ENCODE peak calls at places on chromosomes 11 and 22, in six cellular contexts. One of them, this sample, is unnamed.

GRCh38 chr11:120977470-120977869 is 46.4 kb upstream of the TBCEL start:
- DNase-seq in H1: no peak
- DNase-seq in stomach: no peak
- DNase-seq in HCT116: no peak
- DNase-seq in HL-60: no peak
- DNase-seq in SK-N-SH: no peak
- DNase-seq in this sample: no peak

GRCh38 chr11:111845256-111846028 is 25.9 kb downstream of the ALG9 start:
- DNase-seq in H1: no peak
- DNase-seq in stomach: no peak
- DNase-seq in HCT116: no peak
- DNase-seq in HL-60: peak
- DNase-seq in SK-N-SH: no peak
- DNase-seq in this sample: no peak

GRCh38 chr11:111561801-111562325 is 21.3 kb downstream of the LAYN start:
- DNase-seq in H1: no peak
- DNase-seq in stomach: no peak
- DNase-seq in HCT116: no peak
- DNase-seq in HL-60: no peak
- DNase-seq in SK-N-SH: no peak
- DNase-seq in this sample: no peak

GRCh38 chr11:44219830-44220778 is 89.8 kb downstream of the ALX4 start:
- DNase-seq in H1: no peak
- DNase-seq in stomach: no peak
- DNase-seq in HCT116: no peak
- DNase-seq in HL-60: no peak
- DNase-seq in SK-N-SH: no peak
- DNase-seq in this sample: no peak

GRCh38 chr22:49658902-49659280 is 168.8 kb downstream of the BRD1 start:
- DNase-seq in H1: no peak
- DNase-seq in stomach: no peak
- DNase-seq in HCT116: no peak
- DNase-seq in HL-60: no peak
- DNase-seq in SK-N-SH: no peak
- DNase-seq in this sample: no peak

GRCh38 chr11:124069429-124070401 is 28.6 kb upstream of the OR10G7 start:
- DNase-seq in H1: peak
- DNase-seq in stomach: no peak
- DNase-seq in HCT116: peak
- DNase-seq in HL-60: peak
- DNase-seq in SK-N-SH: peak
- DNase-seq in this sample: no peak

GRCh38 chr11:108853864-108854263 is 189.0 kb downstream of the DDX10 start:
- DNase-seq in H1: no peak
- DNase-seq in stomach: no peak
- DNase-seq in HCT116: no peak
- DNase-seq in HL-60: no peak
- DNase-seq in SK-N-SH: no peak
- DNase-seq in this sample: no peak

GRCh38 chr11:94036096-94036495 is 14.9 kb downstream of the HEPHL1 start:
- DNase-seq in H1: no peak
- DNase-seq in stomach: no peak
- DNase-seq in HCT116: no peak
- DNase-seq in HL-60: no peak
- DNase-seq in SK-N-SH: no peak
- DNase-seq in this sample: no peak

GRCh38 chr22:24875862-24876506 is 70.0 kb downstream of the SGSM1 start:
- DNase-seq in H1: peak
- DNase-seq in stomach: no peak
- DNase-seq in HCT116: no peak
- DNase-seq in HL-60: no peak
- DNase-seq in SK-N-SH: no peak
- DNase-seq in this sample: no peak

GRCh38 chr11:66297610-66298009 is 5.9 kb downstream of the TMEM151A start:
- DNase-seq in H1: no peak
- DNase-seq in stomach: no peak
- DNase-seq in HCT116: no peak
- DNase-seq in HL-60: no peak
- DNase-seq in SK-N-SH: no peak
- DNase-seq in this sample: no peak

GRCh38 chr22:50729391-50730012 is 8.5 kb upstream of the ACR start:
- DNase-seq in H1: no peak
- DNase-seq in stomach: no peak
- DNase-seq in HCT116: no peak
- DNase-seq in HL-60: no peak
- DNase-seq in SK-N-SH: no peak
- DNase-seq in this sample: no peak

GRCh38 chr22:41367680-41368542 is 13.8 kb upstream of the TEF start:
- DNase-seq in H1: no peak
- DNase-seq in stomach: peak
- DNase-seq in HCT116: no peak
- DNase-seq in HL-60: peak
- DNase-seq in SK-N-SH: no peak
- DNase-seq in this sample: peak

GRCh38 chr11:35029979-35030378 is 109.0 kb upstream of the CD44 start:
- DNase-seq in H1: no peak
- DNase-seq in stomach: no peak
- DNase-seq in HCT116: no peak
- DNase-seq in HL-60: no peak
- DNase-seq in SK-N-SH: no peak
- DNase-seq in this sample: no peak

GRCh38 chr22:31393890-31394289 is 5.5 kb upstream of the DRG1 start:
- DNase-seq in H1: no peak
- DNase-seq in stomach: no peak
- DNase-seq in HCT116: no peak
- DNase-seq in HL-60: no peak
- DNase-seq in SK-N-SH: no peak
- DNase-seq in this sample: no peak

GRCh38 chr11:72012897-72013721 is 14.4 kb downstream of the IL18BP start:
- DNase-seq in H1: no peak
- DNase-seq in stomach: peak
- DNase-seq in HCT116: no peak
- DNase-seq in HL-60: no peak
- DNase-seq in SK-N-SH: no peak
- DNase-seq in this sample: peak

GRCh38 chr11:61637287-61637686 is 42.9 kb upstream of the DAGLA start:
- DNase-seq in H1: no peak
- DNase-seq in stomach: no peak
- DNase-seq in HCT116: no peak
- DNase-seq in HL-60: no peak
- DNase-seq in SK-N-SH: no peak
- DNase-seq in this sample: no peak

GRCh38 chr11:57402188-57403066 is 12.0 kb upstream of the PRG2 start:
- DNase-seq in H1: no peak
- DNase-seq in stomach: no peak
- DNase-seq in HCT116: peak
- DNase-seq in HL-60: no peak
- DNase-seq in SK-N-SH: no peak
- DNase-seq in this sample: no peak

GRCh38 chr11:132058211-132058772 is 687.9 kb downstream of the NTM start:
- DNase-seq in H1: no peak
- DNase-seq in stomach: no peak
- DNase-seq in HCT116: no peak
- DNase-seq in HL-60: peak
- DNase-seq in SK-N-SH: no peak
- DNase-seq in this sample: no peak

GRCh38 chr22:43396934-43397457 is 14.8 kb upstream of the MPPED1 start:
- DNase-seq in H1: no peak
- DNase-seq in stomach: peak
- DNase-seq in HCT116: no peak
- DNase-seq in HL-60: no peak
- DNase-seq in SK-N-SH: no peak
- DNase-seq in this sample: no peak

GRCh38 chr11:33670250-33671011 is 30.2 kb downstream of the C11orf91 start:
- DNase-seq in H1: no peak
- DNase-seq in stomach: no peak
- DNase-seq in HCT116: no peak
- DNase-seq in HL-60: no peak
- DNase-seq in SK-N-SH: no peak
- DNase-seq in this sample: no peak

DNA sequence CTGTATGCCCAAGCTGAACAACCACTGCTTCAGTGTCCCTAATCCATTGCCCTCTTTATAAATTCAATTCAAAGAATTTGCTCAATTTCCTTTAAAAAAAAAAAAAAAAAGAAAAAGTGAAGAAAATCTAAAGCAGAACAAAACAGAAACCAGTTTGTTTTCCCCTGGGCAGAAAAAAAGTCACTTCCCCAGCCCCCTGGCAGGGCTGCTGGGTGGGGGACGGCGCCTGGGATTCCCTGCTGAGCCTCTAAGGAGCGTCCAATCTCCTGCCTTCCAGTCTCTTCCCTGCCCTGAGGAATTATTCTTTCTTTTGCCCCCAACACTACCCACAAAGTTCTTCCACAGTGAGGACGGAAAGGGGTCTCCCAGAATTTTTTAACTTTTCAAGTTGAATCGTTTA is 23.9 kb downstream of the DKK3 start:
- DNase-seq in H1: no peak
- DNase-seq in stomach: no peak
- DNase-seq in HCT116: no peak
- DNase-seq in HL-60: no peak
- DNase-seq in SK-N-SH: no peak
- DNase-seq in this sample: no peak
- H3K27ac ChIP-seq in H1: no peak
- H3K27ac ChIP-seq in stomach: no peak
- H3K27ac ChIP-seq in HCT116: no peak
- H3K27ac ChIP-seq in HL-60: no peak
- H3K27ac ChIP-seq in SK-N-SH: peak
- H3K27ac ChIP-seq in this sample: no peak

GRCh38 chr11:88507771-88508557 is 170.4 kb upstream of the CTSC start:
- DNase-seq in H1: no peak
- DNase-seq in stomach: no peak
- DNase-seq in HCT116: no peak
- DNase-seq in HL-60: no peak
- DNase-seq in SK-N-SH: no peak
- DNase-seq in this sample: no peak
- TF ChIP-seq POLR2AphosphoS5 in H1: no peak
- TF ChIP-seq POLR2AphosphoS5 in stomach: no peak
- TF ChIP-seq POLR2AphosphoS5 in HCT116: no peak
- TF ChIP-seq POLR2AphosphoS5 in HL-60: no peak
- TF ChIP-seq POLR2AphosphoS5 in SK-N-SH: no peak
- TF ChIP-seq POLR2AphosphoS5 in this sample: no peak

GRCh38 chr11:12087075-12087775 is 23.2 kb upstream of the MICAL2 start:
- DNase-seq in H1: no peak
- DNase-seq in stomach: no peak
- DNase-seq in HCT116: peak
- DNase-seq in HL-60: no peak
- DNase-seq in SK-N-SH: no peak
- DNase-seq in this sample: no peak

GRCh38 chr11:12089041-12089440 is 21.3 kb upstream of the MICAL2 start:
- DNase-seq in H1: no peak
- DNase-seq in stomach: no peak
- DNase-seq in HCT116: no peak
- DNase-seq in HL-60: no peak
- DNase-seq in SK-N-SH: no peak
- DNase-seq in this sample: no peak

GRCh38 chr11:12089473-12089872 is 20.9 kb upstream of the MICAL2 start:
- DNase-seq in H1: no peak
- DNase-seq in stomach: no peak
- DNase-seq in HCT116: no peak
- DNase-seq in HL-60: no peak
- DNase-seq in SK-N-SH: no peak
- DNase-seq in this sample: no peak

GRCh38 chr11:12088047-12088481 is 22.3 kb upstream of the MICAL2 start:
- DNase-seq in H1: no peak
- DNase-seq in stomach: no peak
- DNase-seq in HCT116: no peak
- DNase-seq in HL-60: no peak
- DNase-seq in SK-N-SH: no peak
- DNase-seq in this sample: peak

DNA sequence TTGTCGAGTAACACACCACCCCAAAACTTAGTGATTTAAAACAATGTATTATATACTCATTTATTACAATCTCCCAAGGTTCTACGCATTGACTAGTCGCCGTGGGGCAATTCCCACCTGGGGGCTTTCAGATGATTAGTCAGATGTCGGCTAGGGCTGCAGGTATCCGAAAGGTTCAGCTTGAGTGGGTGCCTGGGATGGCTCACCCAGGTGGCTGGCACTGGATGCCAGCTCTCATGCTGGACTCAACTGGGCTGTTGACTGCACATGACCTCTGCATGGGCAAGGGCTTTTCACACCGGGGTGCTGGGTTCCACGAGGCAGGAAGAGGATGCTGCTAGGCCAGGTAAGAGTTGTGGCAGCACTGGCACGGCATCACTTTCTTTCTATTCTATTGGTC is 21.9 kb upstream of the MICAL2 start:
- DNase-seq in H1: no peak
- DNase-seq in stomach: no peak
- DNase-seq in HCT116: no peak
- DNase-seq in HL-60: no peak
- DNase-seq in SK-N-SH: no peak
- DNase-seq in this sample: no peak
- H3K27ac ChIP-seq in H1: no peak
- H3K27ac ChIP-seq in stomach: peak
- H3K27ac ChIP-seq in HCT116: no peak
- H3K27ac ChIP-seq in HL-60: no peak
- H3K27ac ChIP-seq in SK-N-SH: peak
- H3K27ac ChIP-seq in this sample: peak

DNA sequence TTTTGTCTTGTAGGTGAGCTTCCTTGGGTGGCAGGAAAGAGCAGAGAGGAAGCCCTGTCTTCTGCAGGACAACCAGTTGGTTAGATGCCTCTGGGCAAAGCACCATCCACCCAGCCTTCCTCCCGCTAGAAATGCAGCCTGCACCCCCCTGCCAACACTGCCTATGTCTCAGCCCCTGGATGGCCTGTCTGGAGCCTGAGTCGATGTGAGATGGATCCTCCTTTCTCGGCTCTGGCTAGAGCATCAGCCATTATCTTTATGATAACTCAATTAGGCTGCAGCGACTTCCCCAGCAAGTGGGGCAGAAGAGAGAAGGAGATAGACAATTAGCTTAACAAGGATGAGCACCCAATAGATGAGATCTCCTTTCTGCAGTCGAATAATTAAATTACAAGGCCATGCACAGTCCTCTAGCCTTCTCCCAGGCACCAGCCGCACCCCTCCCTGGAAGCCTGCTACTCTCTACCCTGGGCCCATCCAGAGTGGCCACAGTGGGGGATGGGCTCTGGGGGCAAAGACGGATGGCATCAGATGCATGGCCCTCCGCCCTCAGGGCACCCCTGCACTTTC is 179.3 kb downstream of the CEP164 start:
- DNase-seq in H1: no peak
- DNase-seq in stomach: no peak
- DNase-seq in HCT116: no peak
- DNase-seq in HL-60: no peak
- DNase-seq in SK-N-SH: peak
- DNase-seq in this sample: no peak
- TF ChIP-seq POLR2AphosphoS5 in H1: no peak
- TF ChIP-seq POLR2AphosphoS5 in stomach: no peak
- TF ChIP-seq POLR2AphosphoS5 in HCT116: no peak
- TF ChIP-seq POLR2AphosphoS5 in HL-60: no peak
- TF ChIP-seq POLR2AphosphoS5 in SK-N-SH: no peak
- TF ChIP-seq POLR2AphosphoS5 in this sample: no peak

GRCh38 chr11:114181752-114182151 is 114.4 kb upstream of the NNMT start:
- DNase-seq in H1: no peak
- DNase-seq in stomach: no peak
- DNase-seq in HCT116: no peak
- DNase-seq in HL-60: no peak
- DNase-seq in SK-N-SH: no peak
- DNase-seq in this sample: no peak
- H3K27ac ChIP-seq in H1: no peak
- H3K27ac ChIP-seq in stomach: peak
- H3K27ac ChIP-seq in HCT116: no peak
- H3K27ac ChIP-seq in HL-60: no peak
- H3K27ac ChIP-seq in SK-N-SH: no peak
- H3K27ac ChIP-seq in this sample: peak